ENCODE peak calls at places on chromosome 7, in four cellular contexts. D is aorta, A is fibroblast of lung, W is HFF-Myc. P is an unnamed sample.

GRCh38 chr7:128205068-128205467 is 36.0 kb upstream of the LEP start:
- DNase-seq in W (no peak), D (no peak), A (no peak), P (no peak)

GRCh38 chr7:7902845-7903244 is 65.8 kb upstream of the GLCCI1 start:
- DNase-seq in D (no peak), W (no peak), A (no peak), P (no peak)

GRCh38 chr7:116443101-116443523 is 56.4 kb upstream of the CAV2 start:
- DNase-seq in W (peak; percentile 96), A (peak; percentile 93), D (no peak), P (no peak)

GRCh38 chr7:23419160-23419559 is 51.1 kb downstream of the IGF2BP3 start:
- DNase-seq in W (no peak), A (no peak), D (no peak), P (no peak)

GRCh38 chr7:139730746-139731612 is 46.8 kb downstream of the HIPK2 start:
- DNase-seq in A (peak; percentile 90), W (no peak), D (peak; percentile 92), P (peak; percentile 80)

GRCh38 chr7:144057954-144058353 is 9.2 kb downstream of the OR2A5 start:
- DNase-seq in D (no peak), A (peak; percentile 4), W (no peak), P (no peak)

GRCh38 chr7:31007634-31008033 is 43.9 kb downstream of the GHRHR start:
- DNase-seq in W (no peak), A (no peak), D (peak; percentile 17), P (no peak)

GRCh38 chr7:46486264-46487206 is 565.5 kb upstream of the IGFBP3 start:
- DNase-seq in A (peak; percentile 84), W (no peak), D (peak; percentile 85), P (no peak)

GRCh38 chr7:98761225-98761624 is 108.6 kb downstream of the TMEM130 start:
- DNase-seq in A (no peak), D (no peak), W (no peak), P (no peak)

GRCh38 chr7:98294798-98295382 is 13.4 kb downstream of the BRI3 start:
- DNase-seq in W (no peak), D (no peak), A (peak; percentile 44), P (no peak)

GRCh38 chr7:38463277-38464224 is 167.6 kb downstream of the AMPH start:
- DNase-seq in D (peak; percentile 84), W (peak; percentile 26), A (peak; percentile 90), P (peak; percentile 86)

GRCh38 chr7:78225534-78225933 is 427.0 kb downstream of the PHTF2 start:
- DNase-seq in A (peak; percentile 71), D (no peak), W (no peak), P (no peak)

GRCh38 chr7:100493476-100494264 is 9.9 kb downstream of the NYAP1 start:
- DNase-seq in D (no peak), A (peak; percentile 38), W (no peak), P (peak; percentile 78)
- H3K4me3 ChIP-seq in D (no peak overlapping the region), A (no peak overlapping the region), W (no peak overlapping the region), P (peak overlapping the region; percentile 52)

GRCh38 chr7:102466097-102466496 is 1.3 kb downstream of the LRWD1 start:
- DNase-seq in A (no peak), D (no peak), W (no peak), P (no peak)
- H3K4me3 ChIP-seq in A (peak overlapping the region; percentile 86), D (no peak overlapping the region), W (peak overlapping the region; percentile 100), P (no peak overlapping the region)

GRCh38 chr7:130490888-130491771 is 755 bp upstream of the MEST start:
- DNase-seq in W (no peak), D (peak; percentile 80), A (peak; percentile 54), P (peak; percentile 69)

GRCh38 chr7:130493275-130493868 is 1.5 kb downstream of the MEST start:
- DNase-seq in D (no peak), W (no peak), A (peak; percentile 38), P (no peak)

GRCh38 chr7:130492519-130493274 is 812 bp downstream of the MEST start:
- DNase-seq in A (peak; percentile 28), D (peak; percentile 73), W (no peak), P (no peak)

GRCh38 chr7:130491841-130492518 is at the start of gene MEST:
- DNase-seq in A (peak; percentile 15), W (no peak), D (peak; percentile 76), P (peak; percentile 25)

GRCh38 chr7:130494480-130494879 is 2.6 kb downstream of the MEST start:
- DNase-seq in W (no peak), A (peak; percentile 6), D (no peak), P (no peak)
- H3K4me3 ChIP-seq in W (no peak overlapping the region), A (peak overlapping the region; percentile 0), D (no peak overlapping the region), P (no peak overlapping the region)

DNA sequence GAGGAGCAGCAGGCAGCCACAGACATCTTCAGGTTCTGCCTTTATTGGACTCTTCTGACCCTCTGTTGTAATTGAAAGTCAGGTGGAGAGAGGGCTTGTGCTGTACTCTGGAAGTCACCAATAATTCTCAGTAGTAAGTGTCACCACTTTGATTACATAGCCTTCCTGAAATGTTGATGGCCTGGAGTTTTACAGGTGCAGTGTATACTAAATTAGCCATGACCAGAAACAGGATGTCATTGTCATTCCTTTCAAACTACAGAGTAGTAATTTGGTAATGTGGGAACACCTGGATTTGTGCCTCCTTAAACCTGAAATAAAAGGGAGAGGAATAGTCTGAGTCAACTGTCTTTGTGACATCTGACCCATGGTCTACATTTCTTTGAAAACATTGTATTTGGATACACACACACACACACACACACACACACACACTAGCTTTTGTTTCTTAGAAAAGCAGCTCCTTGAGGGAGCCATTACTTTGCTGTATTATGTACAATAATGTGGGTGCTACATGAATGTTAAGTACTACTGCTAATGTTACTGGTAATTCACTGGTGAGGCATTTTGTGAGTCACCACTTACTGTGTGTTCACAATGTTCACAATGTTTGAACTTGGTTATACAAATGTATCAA is 19.6 kb downstream of the ARL4A start:
- DNase-seq in D (no peak), W (no peak), A (peak; percentile 71), P (no peak)
- H3K4me3 ChIP-seq in D (no peak overlapping the region), W (no peak overlapping the region), A (no peak overlapping the region), P (no peak overlapping the region)

GRCh38 chr7:158241919-158242318 is 345.7 kb downstream of the PTPRN2 start:
- DNase-seq in A (no peak), D (no peak), W (no peak), P (no peak)
- H3K4me3 ChIP-seq in A (no peak overlapping the region), D (no peak overlapping the region), W (no peak overlapping the region), P (no peak overlapping the region)

DNA sequence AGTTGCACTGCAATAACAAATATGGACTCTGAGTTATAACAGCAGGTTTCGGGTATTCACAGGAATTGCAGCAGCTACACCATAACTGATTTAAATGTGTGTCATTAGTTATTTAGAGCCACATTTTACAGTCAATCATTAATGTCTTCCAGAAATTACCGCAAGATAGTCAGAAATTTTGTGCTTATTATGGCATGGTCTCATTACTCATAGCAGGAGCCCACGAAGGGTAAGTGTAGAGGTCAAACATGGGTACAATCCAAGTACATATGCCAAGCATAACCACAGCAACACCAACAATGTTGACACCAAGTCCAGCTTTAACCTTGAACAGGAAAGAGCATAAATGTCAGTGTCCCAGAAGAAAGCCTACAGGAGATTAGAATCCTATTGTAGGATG is 84.4 kb downstream of the SLC13A1 start:
- DNase-seq in D (no peak), W (no peak), A (no peak), P (no peak)
- H3K4me3 ChIP-seq in D (no peak overlapping the region), W (no peak overlapping the region), A (no peak overlapping the region), P (no peak overlapping the region)